ENCODE peak calls at places on chromosomes 12 and 14, in six cellular contexts. One of them, this sample, is unnamed.
A peak's percentile ranks its signal among the peaks of the same experiment; 100 is the strongest.

GRCh38 chr14:52076334-52076733 is 7.5 kb upstream of the NID2 start:
- DNase-seq in small intestine: no peak
- DNase-seq in tibial nerve: no peak
- DNase-seq in A549: no peak
- DNase-seq in HCT116: no peak
- DNase-seq in cardiac muscle cell: peak; percentile 48
- DNase-seq in this sample: no peak

GRCh38 chr12:9043766-9044165 is 54.4 kb downstream of the KLRG1 start:
- DNase-seq in small intestine: no peak
- DNase-seq in tibial nerve: no peak
- DNase-seq in A549: no peak
- DNase-seq in HCT116: no peak
- DNase-seq in cardiac muscle cell: no peak
- DNase-seq in this sample: no peak

GRCh38 chr12:50572275-50572674 is 67.5 kb downstream of the DIP2B start:
- DNase-seq in small intestine: peak; percentile 12
- DNase-seq in tibial nerve: no peak
- DNase-seq in A549: no peak
- DNase-seq in HCT116: no peak
- DNase-seq in cardiac muscle cell: peak; percentile 93
- DNase-seq in this sample: no peak

GRCh38 chr14:49339130-49339529 is 247.1 kb downstream of the RPS29 start:
- DNase-seq in small intestine: no peak
- DNase-seq in tibial nerve: no peak
- DNase-seq in A549: no peak
- DNase-seq in HCT116: no peak
- DNase-seq in cardiac muscle cell: no peak
- DNase-seq in this sample: no peak

GRCh38 chr12:91106283-91106682 is 5.0 kb downstream of the LUM start:
- DNase-seq in small intestine: no peak
- DNase-seq in tibial nerve: no peak
- DNase-seq in A549: no peak
- DNase-seq in HCT116: no peak
- DNase-seq in cardiac muscle cell: no peak
- DNase-seq in this sample: no peak

GRCh38 chr12:109910969-109911348 is 10.9 kb downstream of the TCHP start:
- DNase-seq in small intestine: peak; percentile 14
- DNase-seq in tibial nerve: no peak
- DNase-seq in A549: peak; percentile 81
- DNase-seq in HCT116: peak; percentile 43
- DNase-seq in cardiac muscle cell: peak; percentile 27
- DNase-seq in this sample: no peak

GRCh38 chr12:50222275-50222783 is 55.2 kb upstream of the CERS5 start:
- DNase-seq in small intestine: no peak
- DNase-seq in tibial nerve: peak; percentile 40
- DNase-seq in A549: no peak
- DNase-seq in HCT116: peak; percentile 52
- DNase-seq in cardiac muscle cell: peak; percentile 95
- DNase-seq in this sample: no peak

GRCh38 chr14:41642402-41643195 is 35.9 kb downstream of the LRFN5 start:
- DNase-seq in small intestine: no peak
- DNase-seq in tibial nerve: no peak
- DNase-seq in A549: no peak
- DNase-seq in HCT116: no peak
- DNase-seq in cardiac muscle cell: peak; percentile 5
- DNase-seq in this sample: no peak

GRCh38 chr12:109900752-109901580 is 892 bp downstream of the TCHP start:
- DNase-seq in small intestine: peak; percentile 28
- DNase-seq in tibial nerve: no peak
- DNase-seq in A549: peak; percentile 43
- DNase-seq in HCT116: no peak
- DNase-seq in cardiac muscle cell: no peak
- DNase-seq in this sample: no peak

GRCh38 chr12:55927588-55928502 is at the start of gene PYM1:
- DNase-seq in small intestine: peak; percentile 93
- DNase-seq in tibial nerve: peak; percentile 68
- DNase-seq in A549: peak; percentile 69
- DNase-seq in HCT116: peak; percentile 66
- DNase-seq in cardiac muscle cell: peak; percentile 76
- DNase-seq in this sample: peak; percentile 85

GRCh38 chr14:106417224-106418049 is 891.1 kb downstream of the TMEM121 start:
- DNase-seq in small intestine: peak; percentile 43
- DNase-seq in tibial nerve: no peak
- DNase-seq in A549: no peak
- DNase-seq in HCT116: peak; percentile 3
- DNase-seq in cardiac muscle cell: no peak
- DNase-seq in this sample: peak; percentile 64

GRCh38 chr12:108747563-108747962 is 16.2 kb upstream of the CORO1C start:
- DNase-seq in small intestine: no peak
- DNase-seq in tibial nerve: no peak
- DNase-seq in A549: no peak
- DNase-seq in HCT116: no peak
- DNase-seq in cardiac muscle cell: no peak
- DNase-seq in this sample: no peak

GRCh38 chr12:52528641-52529143 is 8.5 kb upstream of the KRT5 start:
- DNase-seq in small intestine: no peak
- DNase-seq in tibial nerve: no peak
- DNase-seq in A549: no peak
- DNase-seq in HCT116: no peak
- DNase-seq in cardiac muscle cell: no peak
- DNase-seq in this sample: no peak

GRCh38 chr12:119179335-119180021 is 747 bp downstream of the HSPB8 start:
- DNase-seq in small intestine: no peak
- DNase-seq in tibial nerve: no peak
- DNase-seq in A549: peak; percentile 64
- DNase-seq in HCT116: peak; percentile 57
- DNase-seq in cardiac muscle cell: peak; percentile 44
- DNase-seq in this sample: peak; percentile 35
- H3K4me3 ChIP-seq in small intestine: peak overlapping the region; percentile 20
- H3K4me3 ChIP-seq in tibial nerve: peak overlapping the region; percentile 39
- H3K4me3 ChIP-seq in A549: peak overlapping the region; percentile 42
- H3K4me3 ChIP-seq in HCT116: peak overlapping the region; percentile 54
- H3K4me3 ChIP-seq in cardiac muscle cell: peak overlapping the region; percentile 40
- H3K4me3 ChIP-seq in this sample: peak overlapping the region; percentile 79

GRCh38 chr14:81366259-81366658 is 33.9 kb downstream of the STON2 start:
- DNase-seq in small intestine: no peak
- DNase-seq in tibial nerve: no peak
- DNase-seq in A549: peak; percentile 7
- DNase-seq in HCT116: no peak
- DNase-seq in cardiac muscle cell: no peak
- DNase-seq in this sample: no peak

GRCh38 chr14:81366884-81367283 is 33.2 kb downstream of the STON2 start:
- DNase-seq in small intestine: no peak
- DNase-seq in tibial nerve: no peak
- DNase-seq in A549: no peak
- DNase-seq in HCT116: no peak
- DNase-seq in cardiac muscle cell: no peak
- DNase-seq in this sample: no peak

DNA sequence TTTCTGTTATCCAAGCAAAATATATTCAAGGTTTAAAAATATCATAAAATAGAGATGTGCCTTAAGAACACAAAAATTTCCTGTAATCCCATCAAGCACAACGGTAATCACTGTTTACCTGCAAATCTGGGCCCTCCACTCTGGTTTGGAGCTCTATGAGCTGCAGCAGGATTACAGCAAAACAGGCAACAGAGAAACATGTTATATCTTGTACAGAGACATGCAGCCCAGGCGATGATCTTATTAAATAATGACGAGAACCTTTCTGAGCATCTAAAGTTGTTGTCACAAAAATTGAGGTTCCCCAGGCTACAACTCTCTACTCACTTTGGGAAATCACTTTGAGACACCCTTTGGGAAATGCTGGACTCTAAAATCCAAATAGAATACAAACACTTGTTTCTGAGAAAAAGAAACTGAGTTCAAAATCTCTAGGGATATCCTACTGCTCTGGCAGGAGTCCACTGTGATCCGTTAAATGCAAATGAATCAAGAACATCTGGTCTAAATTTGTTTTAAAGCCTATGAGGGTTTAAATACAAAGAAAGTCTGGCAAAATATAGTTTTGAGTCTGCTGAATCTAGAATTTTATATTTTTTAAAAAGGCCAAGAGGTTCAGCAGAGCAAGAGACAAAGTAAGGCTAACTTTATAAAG is 36.3 kb downstream of the STON2 start:
- DNase-seq in small intestine: no peak
- DNase-seq in tibial nerve: no peak
- DNase-seq in A549: no peak
- DNase-seq in HCT116: no peak
- DNase-seq in cardiac muscle cell: no peak
- DNase-seq in this sample: no peak
- H3K4me3 ChIP-seq in small intestine: no peak overlapping the region
- H3K4me3 ChIP-seq in tibial nerve: no peak overlapping the region
- H3K4me3 ChIP-seq in A549: no peak overlapping the region
- H3K4me3 ChIP-seq in HCT116: no peak overlapping the region
- H3K4me3 ChIP-seq in cardiac muscle cell: no peak overlapping the region
- H3K4me3 ChIP-seq in this sample: no peak overlapping the region

GRCh38 chr12:6226701-6227096 is 26.5 kb downstream of the CD9 start:
- DNase-seq in small intestine: no peak
- DNase-seq in tibial nerve: no peak
- DNase-seq in A549: no peak
- DNase-seq in HCT116: no peak
- DNase-seq in cardiac muscle cell: peak; percentile 65
- DNase-seq in this sample: peak; percentile 81
- H3K4me3 ChIP-seq in small intestine: no peak overlapping the region
- H3K4me3 ChIP-seq in tibial nerve: no peak overlapping the region
- H3K4me3 ChIP-seq in A549: no peak overlapping the region
- H3K4me3 ChIP-seq in HCT116: no peak overlapping the region
- H3K4me3 ChIP-seq in cardiac muscle cell: no peak overlapping the region
- H3K4me3 ChIP-seq in this sample: peak overlapping the region; percentile 56

GRCh38 chr14:91731018-91731417 is 868 bp downstream of the CATSPERB start:
- DNase-seq in small intestine: no peak
- DNase-seq in tibial nerve: no peak
- DNase-seq in A549: no peak
- DNase-seq in HCT116: no peak
- DNase-seq in cardiac muscle cell: no peak
- DNase-seq in this sample: no peak
- H3K4me3 ChIP-seq in small intestine: no peak overlapping the region
- H3K4me3 ChIP-seq in tibial nerve: no peak overlapping the region
- H3K4me3 ChIP-seq in A549: no peak overlapping the region
- H3K4me3 ChIP-seq in HCT116: no peak overlapping the region
- H3K4me3 ChIP-seq in cardiac muscle cell: no peak overlapping the region
- H3K4me3 ChIP-seq in this sample: no peak overlapping the region

DNA sequence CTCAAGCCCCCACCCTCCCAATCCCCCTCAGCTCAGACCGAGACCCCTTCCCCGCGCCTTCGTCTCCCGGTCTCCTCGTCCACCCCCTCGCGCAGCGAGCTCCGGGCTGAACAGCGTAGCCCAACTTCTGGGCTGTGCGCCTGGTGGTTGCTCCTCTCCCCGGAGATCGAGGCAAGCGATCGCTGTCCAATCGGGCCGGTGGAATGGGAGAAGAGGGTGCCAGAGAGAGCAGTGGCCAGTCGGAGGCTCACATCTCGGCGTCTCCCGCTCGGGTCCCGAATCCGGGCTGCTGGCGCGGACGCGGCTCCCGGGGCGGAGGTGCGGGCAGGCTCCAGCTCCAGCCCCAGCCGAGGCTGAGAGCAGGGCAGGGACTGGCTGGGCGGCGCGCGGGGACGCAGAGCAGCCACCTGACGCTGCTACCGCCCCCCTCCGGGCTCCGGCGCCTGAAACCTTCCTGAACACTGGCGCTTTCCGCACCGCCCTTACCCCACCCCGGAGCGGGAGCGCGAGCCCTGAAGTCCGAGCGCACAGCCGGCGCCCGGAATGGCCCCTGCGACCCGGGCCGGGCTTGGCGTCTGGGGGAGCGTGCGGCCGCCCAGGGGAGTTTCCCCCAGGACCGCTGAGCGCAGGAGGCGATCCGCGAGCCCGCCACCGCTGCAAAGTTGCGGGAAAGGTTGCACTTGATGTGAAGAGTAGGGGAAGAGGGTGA is 508 bp upstream of the KCNH5 start:
- DNase-seq in small intestine: no peak
- DNase-seq in tibial nerve: no peak
- DNase-seq in A549: peak; percentile 21
- DNase-seq in HCT116: no peak
- DNase-seq in cardiac muscle cell: peak; percentile 36
- DNase-seq in this sample: peak; percentile 13
- H3K4me3 ChIP-seq in small intestine: no peak overlapping the region
- H3K4me3 ChIP-seq in tibial nerve: peak overlapping the region; percentile 13
- H3K4me3 ChIP-seq in A549: peak overlapping the region; percentile 45
- H3K4me3 ChIP-seq in HCT116: no peak overlapping the region
- H3K4me3 ChIP-seq in cardiac muscle cell: peak overlapping the region; percentile 27
- H3K4me3 ChIP-seq in this sample: peak overlapping the region; percentile 45

This sample was measured in psoas muscle.